ENCODE peak calls at places on chromosomes 4 and X, in seven cellular contexts. D is HepG2, J is BJ, W is brain microvascular endothelial cell, A is cardiac muscle cell, B is Calu3, P is right lobe of liver. G is an unnamed sample.

GRCh38 chr4:16243285-16243684 is 17.0 kb upstream of the TAPT1 start:
- DNase-seq in A (no peak), P (no peak), J (no peak), W (no peak), D (no peak), B (no peak), G (no peak)

GRCh38 chr4:76600447-76600846 is 165.4 kb downstream of the SHROOM3 start:
- DNase-seq in A (no peak), B (no peak), D (no peak), P (no peak), W (no peak), J (no peak), G (no peak)

GRCh38 chrX:1391370-1391706 is 575 bp downstream of the SLC25A6 start:
- DNase-seq in D (peak), J (peak), A (peak), W (no peak), P (peak), B (peak), G (peak)

GRCh38 chr4:187209921-187210613 is 486.4 kb upstream of the FAT1 start:
- DNase-seq in J (peak), P (no peak), A (no peak), B (no peak), D (no peak), W (peak), G (no peak)

GRCh38 chr4:109155682-109156243 is 146.7 kb downstream of the COL25A1 start:
- DNase-seq in J (no peak), W (no peak), D (no peak), A (peak), B (no peak), P (no peak), G (no peak)

GRCh38 chr4:146510942-146511341 is 10.8 kb downstream of the SLC10A7 start:
- DNase-seq in D (no peak), B (no peak), A (no peak), J (no peak), P (no peak), W (no peak), G (no peak)

GRCh38 chr4:113835005-113835404 is 73.5 kb upstream of the CAMK2D start:
- DNase-seq in A (no peak), B (no peak), D (no peak), J (no peak), W (peak), P (no peak), G (no peak)

GRCh38 chr4:48578132-48578964 is 88.3 kb downstream of the ZAR1 start:
- DNase-seq in A (peak), B (peak), W (peak), D (peak), P (no peak), J (peak), G (peak)

GRCh38 chrX:19440713-19441112 is 74.6 kb downstream of the MAP3K15 start:
- DNase-seq in P (no peak), D (no peak), J (no peak), B (peak), W (peak), A (no peak), G (no peak)

GRCh38 chr4:7201351-7202305 is 9.3 kb downstream of the SORCS2 start:
- DNase-seq in J (no peak), W (no peak), A (peak), B (no peak), P (peak), D (no peak), G (no peak)

GRCh38 chr4:156767911-156768415 is 203.6 kb downstream of the PDGFC start:
- DNase-seq in W (no peak), J (no peak), B (no peak), D (no peak), P (no peak), A (no peak), G (no peak)

GRCh38 chrX:40056420-40056819 is 41.3 kb downstream of the BCOR start:
- DNase-seq in J (no peak), P (peak), B (no peak), W (no peak), A (no peak), D (no peak), G (no peak)

GRCh38 chr4:158304694-158305093 is 94.4 kb downstream of the TMEM144 start:
- DNase-seq in D (no peak), B (no peak), J (no peak), A (no peak), W (no peak), P (no peak), G (no peak)

GRCh38 chrX:51614353-51614752 is 4.4 kb downstream of the CENPVL3 start:
- DNase-seq in J (no peak), A (peak), B (no peak), W (peak), D (peak), P (no peak), G (no peak)

GRCh38 chr4:182145360-182145905 is 97.8 kb upstream of the TENM3 start:
- DNase-seq in P (no peak), B (no peak), D (no peak), A (no peak), J (no peak), W (no peak), G (peak)

GRCh38 chr4:167897116-167897515 is 195.2 kb upstream of the ANXA10 start:
- DNase-seq in A (peak), D (peak), P (no peak), J (peak), B (peak), W (peak), G (peak)

GRCh38 chrX:84475596-84475995 is 26.7 kb downstream of the HDX start:
- DNase-seq in A (no peak), W (no peak), P (no peak), J (no peak), B (no peak), D (no peak), G (no peak)

GRCh38 chrX:65537229-65537628 is 2.6 kb upstream of the LAS1L start:
- DNase-seq in B (no peak), J (no peak), W (no peak), P (no peak), A (no peak), D (no peak), G (no peak)

GRCh38 chr4:163392328-163392727 is 48.6 kb downstream of the NPY5R start:
- DNase-seq in W (no peak), D (no peak), B (no peak), A (no peak), P (no peak), J (no peak), G (no peak)
- TF ChIP-seq CTCF in W (no peak), D (no peak), B (no peak), A (no peak), P (no peak), J (no peak), G (no peak)

GRCh38 chr4:52912608-52913007 is 50.5 kb downstream of the RASL11B start:
- DNase-seq in P (no peak), D (no peak), J (no peak), B (no peak), A (no peak), W (peak), G (no peak)

GRCh38 chr4:52907510-52907909 is 45.4 kb downstream of the RASL11B start:
- DNase-seq in P (no peak), J (no peak), A (no peak), D (no peak), B (no peak), W (peak), G (no peak)

GRCh38 chr4:52911684-52912294 is 49.7 kb downstream of the RASL11B start:
- DNase-seq in A (peak), W (peak), P (peak), J (no peak), D (peak), B (peak), G (peak)

GRCh38 chr4:52914051-52914605 is 52.0 kb downstream of the RASL11B start:
- DNase-seq in P (no peak), J (no peak), B (peak), W (peak), A (peak), D (peak), G (no peak)

DNA sequence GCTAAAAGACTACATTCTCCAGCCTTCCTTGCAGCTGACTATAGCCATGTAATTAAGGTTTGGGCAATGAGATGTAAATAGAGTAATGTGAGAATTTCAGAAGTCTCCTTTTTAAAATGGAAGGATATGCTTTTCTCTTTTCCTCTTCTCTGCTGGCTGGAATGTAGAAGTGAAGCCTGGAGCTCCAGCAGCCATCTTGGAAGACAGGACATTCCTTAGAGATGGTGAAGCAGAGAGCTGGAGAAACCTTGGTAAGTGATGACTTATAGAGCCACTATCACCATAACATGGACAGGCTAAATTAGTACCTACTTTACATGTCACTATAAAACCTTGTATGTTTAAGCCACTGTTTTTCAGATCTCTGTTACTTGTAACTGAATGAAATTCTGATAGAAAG is 48.0 kb downstream of the RASL11B start:
- DNase-seq in B (no peak), P (no peak), W (no peak), J (no peak), D (no peak), A (no peak), G (no peak)
- TF ChIP-seq CTCF in B (no peak), P (no peak), W (no peak), J (no peak), D (no peak), A (no peak), G (no peak)

DNA sequence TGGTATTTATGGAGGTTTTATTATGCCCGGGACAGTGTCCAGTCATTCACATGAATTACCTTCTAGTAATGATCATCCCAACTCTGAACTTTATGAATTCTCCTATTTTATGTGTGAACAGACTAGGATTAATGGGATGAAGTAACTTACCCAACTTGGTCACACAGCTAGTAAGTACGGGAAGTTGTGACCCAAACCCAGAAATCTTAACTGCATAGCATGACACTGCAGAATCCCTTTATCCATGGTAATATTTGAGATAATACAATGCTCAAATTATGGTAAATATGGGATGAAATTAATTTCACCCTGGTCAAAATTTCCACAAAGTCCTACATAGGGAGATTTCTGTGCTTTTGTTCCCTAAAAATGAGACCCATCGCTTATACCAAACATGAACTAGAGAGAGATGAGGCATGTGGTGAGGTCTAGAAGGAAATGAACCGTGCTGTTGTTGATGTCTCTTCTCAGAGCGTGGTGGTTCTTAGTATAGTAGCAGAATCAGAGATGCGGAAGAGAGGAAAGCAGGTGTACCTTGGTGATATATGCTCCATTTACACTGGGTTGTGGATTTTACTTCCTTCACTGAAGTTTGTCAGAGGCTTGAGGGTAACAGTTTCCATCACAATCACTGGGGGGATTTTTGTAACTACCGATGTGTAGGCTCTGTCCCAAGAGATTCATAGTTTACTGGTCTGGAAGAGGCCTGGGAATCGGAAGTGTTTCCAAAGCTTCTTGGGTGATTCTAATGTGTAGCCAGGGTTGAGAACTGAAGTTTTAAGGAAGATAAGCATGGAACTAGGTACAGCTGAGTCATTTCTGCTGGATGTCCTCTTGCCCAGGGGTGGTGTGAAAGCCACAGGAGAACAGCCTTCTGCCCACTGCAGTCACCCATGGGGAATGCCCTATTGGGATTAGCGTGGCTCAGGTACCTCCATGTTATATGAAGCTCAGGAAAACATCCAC is 30.2 kb upstream of the FAM9C start:
- DNase-seq in P (no peak), J (no peak), A (no peak), B (no peak), D (no peak), W (no peak), G (no peak)
- TF ChIP-seq CTCF in P (no peak), J (no peak), A (no peak), B (no peak), D (no peak), W (no peak), G (no peak)

DNA sequence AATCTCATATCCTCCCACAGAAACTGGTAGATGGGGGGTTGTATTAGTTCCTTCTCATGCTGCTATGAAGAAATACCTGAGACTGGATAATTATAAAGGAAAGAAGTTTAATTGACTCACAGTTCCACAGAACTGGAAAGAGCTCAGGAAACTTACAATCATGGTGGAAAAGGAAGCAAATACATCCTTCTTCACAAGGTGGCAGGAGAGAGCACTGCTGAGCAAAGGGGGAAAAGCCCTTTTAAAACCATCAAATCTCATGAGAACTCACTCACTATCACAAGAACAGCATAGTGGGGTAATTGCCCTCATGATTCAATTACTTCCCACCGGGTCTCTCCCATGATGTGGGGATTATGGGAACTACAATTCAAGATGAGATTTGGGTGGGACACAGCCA is 250.5 kb upstream of the GPRIN3 start:
- DNase-seq in J (no peak), D (no peak), B (no peak), W (no peak), A (peak), P (no peak), G (no peak)
- TF ChIP-seq CTCF in J (peak), D (peak), B (peak), W (peak), A (peak), P (peak), G (peak)

GRCh38 chrX:36963852-36964251 is 44.3 kb upstream of the FAM47C start:
- DNase-seq in D (no peak), A (no peak), B (no peak), W (no peak), J (no peak), P (peak), G (peak)

GRCh38 chrX:36961590-36961989 is 46.6 kb upstream of the FAM47C start:
- DNase-seq in W (no peak), B (peak), P (peak), D (peak), A (no peak), J (no peak), G (peak)

GRCh38 chrX:36957425-36958328 is 50.5 kb upstream of the FAM47C start:
- DNase-seq in A (peak), D (no peak), J (no peak), W (no peak), P (peak), B (peak), G (peak)

DNA sequence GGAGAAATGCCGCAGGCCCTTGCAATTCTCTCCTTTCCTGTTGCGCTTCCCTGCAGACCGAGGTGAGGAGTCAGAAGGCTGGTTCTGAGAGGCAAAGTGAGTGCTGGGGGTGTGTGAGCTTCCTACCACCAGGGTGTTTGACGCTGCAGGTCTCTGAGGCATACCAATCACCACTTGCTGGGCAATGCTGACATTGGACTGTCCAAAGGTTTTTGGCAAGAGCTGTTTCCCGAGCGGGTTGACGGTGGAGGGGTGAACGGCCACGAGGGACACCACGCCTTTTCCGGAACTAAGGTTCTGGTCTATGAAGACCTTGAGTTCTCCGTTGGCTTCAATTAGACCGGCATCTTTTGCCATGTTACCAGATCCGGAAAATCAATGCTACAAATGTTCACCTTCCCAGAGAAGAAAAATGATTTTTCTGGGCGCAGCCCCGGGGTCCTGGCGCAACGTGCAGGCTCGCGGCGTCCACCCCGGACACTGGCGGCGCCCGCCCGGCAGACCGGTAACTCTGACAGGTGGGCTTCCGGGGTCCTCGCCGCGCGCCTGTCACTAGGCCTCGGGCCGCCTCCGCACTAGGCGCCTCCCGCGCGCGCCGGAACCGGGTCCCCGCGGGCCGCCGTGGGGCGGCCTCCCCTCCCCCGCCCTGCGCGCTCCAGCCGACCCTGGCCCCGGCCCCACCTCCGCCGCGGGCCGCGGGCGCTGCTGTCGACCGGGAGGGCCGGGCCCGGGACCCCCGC is 44.9 kb upstream of the FAM47C start:
- DNase-seq in A (no peak), B (peak), J (no peak), W (no peak), P (peak), D (no peak), G (peak)
- TF ChIP-seq CTCF in A (no peak), B (no peak), J (no peak), W (no peak), P (no peak), D (no peak), G (no peak)

DNA sequence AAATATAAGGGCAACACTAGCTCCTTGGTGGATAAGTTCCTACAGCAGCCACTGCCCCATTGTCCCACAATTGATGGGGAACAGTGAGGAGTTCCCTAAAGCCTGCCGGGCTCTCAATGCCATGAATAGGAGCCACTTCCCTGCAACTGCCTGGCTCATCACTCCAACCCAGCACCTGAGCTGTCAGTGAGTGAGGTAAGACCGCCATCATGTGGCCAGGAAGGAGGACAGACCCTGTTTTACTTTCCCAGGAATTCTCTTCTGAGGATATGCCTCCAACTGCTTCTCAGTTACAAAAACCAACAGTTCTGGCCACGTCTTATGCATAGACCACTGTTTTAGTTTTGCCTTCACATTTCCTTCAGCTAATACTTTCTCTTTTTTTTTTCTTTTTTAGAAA is 45.5 kb downstream of the SRPX start:
- DNase-seq in A (peak), W (peak), J (no peak), B (peak), D (peak), P (peak), G (peak)
- TF ChIP-seq CTCF in A (peak), W (peak), J (peak), B (peak), D (peak), P (peak), G (peak)

G was measured in nephron progenitor cell.